ENCODE peak calls at places on chromosomes 12 and 14, in nine cellular contexts. N is retina; S is myocyte; F is NCI-H460; Y is tibial artery; K is testis; J is stimulated activated CD8-positive, alpha-beta memory T cell treated with anti-CD3 and anti-CD28 coated beads, Interleukin-4, amount 100 ng/mL, for 24 hours; C is activated T-cell treated with anti-CD3 and anti-CD28 coated beads, Interleukin-2, amount 50 U/mL, for 72 hours; H is choroid plexus epithelial cell. M is an unnamed sample.

GRCh38 chr12:19614601-19615442 is 175.5 kb downstream of the AEBP2 start:
- DNase-seq in N (no peak), S (no peak), F (no peak), Y (no peak), K (no peak), J (no peak), C (no peak), H (no peak), M (no peak)

GRCh38 chr12:93419388-93420034 is 22.2 kb downstream of the UBE2N start:
- DNase-seq in N (no peak), S (peak), F (peak), Y (no peak), K (no peak), J (no peak), C (no peak), H (peak), M (no peak)

GRCh38 chr12:754871-755562 is 2.6 kb downstream of the WNK1 start:
- DNase-seq in N (peak), S (peak), F (peak), Y (no peak), K (no peak), J (no peak), C (peak), H (peak), M (no peak)

GRCh38 chr12:56941299-56942017 is 7.2 kb upstream of the SDR9C7 start:
- DNase-seq in N (no peak), S (peak), F (peak), Y (no peak), K (peak), J (no peak), C (no peak), H (peak), M (no peak)

GRCh38 chr14:101689039-101689501 is 72.4 kb upstream of the PPP2R5C start:
- DNase-seq in N (no peak), S (no peak), F (no peak), Y (no peak), K (no peak), J (no peak), C (no peak), H (no peak), M (no peak)

GRCh38 chr12:93645702-93646101 is 31.5 kb upstream of the CRADD start:
- DNase-seq in N (no peak), S (peak), F (no peak), Y (no peak), K (no peak), J (no peak), C (no peak), H (peak), M (no peak)

GRCh38 chr12:87020071-87020470 is 763.9 kb upstream of the MGAT4C start:
- DNase-seq in N (no peak), S (peak), F (no peak), Y (no peak), K (no peak), J (no peak), C (no peak), H (no peak), M (no peak)

GRCh38 chr12:49357099-49357678 is 10.1 kb upstream of the SPATS2 start:
- DNase-seq in N (no peak), S (peak), F (no peak), Y (no peak), K (peak), J (no peak), C (no peak), H (peak), M (no peak)

GRCh38 chr12:121992059-121992879 is 29.4 kb upstream of the BCL7A start:
- DNase-seq in N (no peak), S (peak), F (peak), Y (no peak), K (no peak), J (peak), C (peak), H (peak), M (no peak)

GRCh38 chr12:51183816-51184215 is 10.9 kb upstream of the TFCP2 start:
- DNase-seq in N (no peak), S (peak), F (no peak), Y (no peak), K (peak), J (no peak), C (no peak), H (peak), M (no peak)

GRCh38 chr14:105582639-105583038 is 56.3 kb downstream of the TMEM121 start:
- DNase-seq in N (no peak), S (no peak), F (no peak), Y (no peak), K (no peak), J (no peak), C (no peak), H (no peak), M (no peak)

GRCh38 chr14:104678901-104679705 is 10.3 kb upstream of the INF2 start:
- DNase-seq in N (no peak), S (no peak), F (no peak), Y (peak), K (no peak), J (no peak), C (no peak), H (no peak), M (no peak)

GRCh38 chr12:92312463-92312970 is 166.9 kb upstream of the BTG1 start:
- DNase-seq in N (no peak), S (no peak), F (no peak), Y (no peak), K (no peak), J (no peak), C (no peak), H (no peak), M (no peak)

GRCh38 chr14:72186461-72187035 is 254.3 kb downstream of the RGS6 start:
- DNase-seq in N (peak), S (no peak), F (no peak), Y (peak), K (peak), J (no peak), C (no peak), H (no peak), M (no peak)

GRCh38 chr12:26153421-26154154 is 28.8 kb upstream of the BHLHE41 start:
- DNase-seq in N (no peak), S (peak), F (peak), Y (no peak), K (no peak), J (no peak), C (no peak), H (peak), M (no peak)

GRCh38 chr14:60101801-60102200 is 10.1 kb downstream of the PCNX4 start:
- DNase-seq in N (no peak), S (no peak), F (no peak), Y (no peak), K (no peak), J (no peak), C (no peak), H (peak), M (no peak)

GRCh38 chr12:109301643-109302176 is 7.4 kb downstream of the FOXN4 start:
- DNase-seq in N (no peak), S (no peak), F (no peak), Y (no peak), K (no peak), J (no peak), C (no peak), H (no peak), M (no peak)

GRCh38 chr12:56958422-56958821 is 1.0 kb upstream of the RDH16 start:
- DNase-seq in N (no peak), S (no peak), F (no peak), Y (no peak), K (no peak), J (no peak), C (no peak), H (no peak), M (no peak)

GRCh38 chr12:6282453-6282840 is 28.0 kb upstream of the PLEKHG6 start:
- DNase-seq in N (no peak), S (no peak), F (no peak), Y (peak), K (no peak), J (no peak), C (no peak), H (no peak), M (no peak)

GRCh38 chr12:62205348-62205747 is 54.9 kb upstream of the USP15 start:
- DNase-seq in N (no peak), S (no peak), F (no peak), Y (no peak), K (no peak), J (no peak), C (no peak), H (no peak), M (no peak)

GRCh38 chr14:68607081-68607851 is 185.6 kb downstream of the ZFP36L1 start:
- DNase-seq in N (no peak), S (no peak), F (no peak), Y (peak), K (no peak), J (no peak), C (no peak), H (peak), M (no peak)

GRCh38 chr14:46985529-46986137 is 334.1 kb upstream of the RPL10L start:
- DNase-seq in N (peak), S (no peak), F (no peak), Y (no peak), K (no peak), J (no peak), C (no peak), H (no peak), M (no peak)

GRCh38 chr12:50595667-50596066 is 90.9 kb downstream of the DIP2B start:
- DNase-seq in N (no peak), S (no peak), F (no peak), Y (no peak), K (no peak), J (no peak), C (no peak), H (no peak), M (no peak)

GRCh38 chr12:1320021-1320420 is 274.4 kb downstream of the FBXL14 start:
- DNase-seq in N (no peak), S (no peak), F (no peak), Y (no peak), K (no peak), J (no peak), C (no peak), H (no peak), M (no peak)

GRCh38 chr12:75892779-75893408 is 138.7 kb downstream of the PHLDA1 start:
- DNase-seq in N (no peak), S (peak), F (no peak), Y (no peak), K (no peak), J (no peak), C (no peak), H (peak), M (no peak)

GRCh38 chr12:62256408-62257079 is 3.7 kb upstream of the USP15 start:
- DNase-seq in N (no peak), S (no peak), F (no peak), Y (no peak), K (peak), J (peak), C (peak), H (no peak), M (no peak)

GRCh38 chr12:15600223-15600935 is 188.8 kb downstream of the EPS8 start:
- DNase-seq in N (no peak), S (no peak), F (no peak), Y (no peak), K (no peak), J (no peak), C (no peak), H (no peak), M (no peak)

GRCh38 chr12:39420043-39420442 is 22.9 kb downstream of the KIF21A start:
- DNase-seq in N (no peak), S (no peak), F (no peak), Y (no peak), K (no peak), J (no peak), C (no peak), H (no peak), M (no peak)